ENCODE peak calls at places on chromosomes 13 and 19, in nine cellular contexts. T is CD8-positive, alpha-beta T cell; W is A549; Q is CD4-positive, alpha-beta memory T cell; K is small intestine; A is thoracic aorta; S is adipocyte; M is adrenal gland; B is heart left ventricle. E is an unnamed sample. For H3K9me3, the result is how much of the 10 kb centered on the place peaks cover.

GRCh38 chr13:95713651-95714050 is 36.7 kb downstream of the DNAJC3 start:
- DNase-seq in T (no peak), W (no peak), Q (no peak), K (no peak), A (no peak), S (no peak), M (no peak), B (no peak), E (no peak)

GRCh38 chr13:108363651-108364050 is 94.1 kb downstream of the TNFSF13B start:
- DNase-seq in T (no peak), W (no peak), Q (no peak), K (no peak), A (no peak), S (no peak), M (no peak), B (no peak), E (no peak)

GRCh38 chr19:18045307-18046013 is 37.5 kb downstream of the ARRDC2 start:
- DNase-seq in T (no peak), W (no peak), Q (no peak), K (no peak), A (no peak), S (no peak), M (no peak), B (no peak), E (no peak)

GRCh38 chr13:81639984-81640582 is 1299.2 kb upstream of the SPRY2 start:
- DNase-seq in T (no peak), W (peak), Q (no peak), K (peak), A (no peak), S (peak), M (no peak), B (no peak), E (no peak)

GRCh38 chr13:98650376-98651107 is 73.6 kb upstream of the STK24 start:
- DNase-seq in T (no peak), W (no peak), Q (no peak), K (peak), A (no peak), S (no peak), M (no peak), B (no peak), E (no peak)

GRCh38 chr13:109180905-109181425 is 551.6 kb downstream of the MYO16 start:
- DNase-seq in T (no peak), W (no peak), Q (no peak), K (no peak), A (no peak), S (peak), M (no peak), B (no peak), E (no peak)

GRCh38 chr13:67369895-67370660 is 139.9 kb upstream of the PCDH9 start:
- DNase-seq in T (no peak), W (no peak), Q (no peak), K (no peak), A (no peak), S (peak), M (no peak), B (no peak), E (no peak)

GRCh38 chr13:94825507-94825906 is 113.2 kb upstream of the SOX21 start:
- DNase-seq in T (no peak), W (no peak), Q (no peak), K (no peak), A (no peak), S (peak), M (peak), B (peak), E (no peak)

GRCh38 chr13:74005320-74006154 is 128.7 kb downstream of the KLF12 start:
- DNase-seq in T (no peak), W (no peak), Q (no peak), K (no peak), A (no peak), S (no peak), M (no peak), B (no peak), E (no peak)

GRCh38 chr13:94323746-94324408 is 155.6 kb downstream of the DCT start:
- DNase-seq in T (no peak), W (no peak), Q (peak), K (peak), A (no peak), S (no peak), M (no peak), B (no peak), E (no peak)

GRCh38 chr19:5690955-5691204 is 785 bp downstream of the RPL36 start:
- DNase-seq in T (no peak), W (no peak), Q (no peak), K (peak), A (no peak), S (no peak), M (no peak), B (no peak), E (no peak)

GRCh38 chr19:34733826-34734600 is at the start of gene ZNF181:
- DNase-seq in T (peak), W (peak), Q (peak), K (peak), A (peak), S (peak), M (peak), B (peak), E (peak)

GRCh38 chr13:59409651-59410200 is 754.0 kb downstream of the DIAPH3 start:
- DNase-seq in T (no peak), W (no peak), Q (no peak), K (no peak), A (no peak), S (no peak), M (no peak), B (no peak), E (no peak)

GRCh38 chr13:64928704-64929499 is 2301.2 kb downstream of the PCDH9 start:
- DNase-seq in T (no peak), W (peak), Q (no peak), K (no peak), A (no peak), S (peak), M (no peak), B (no peak), E (no peak)

GRCh38 chr19:35357867-35358573 is at the start of gene FFAR3:
- DNase-seq in T (no peak), W (no peak), Q (no peak), K (no peak), A (no peak), S (peak), M (no peak), B (no peak), E (no peak)

GRCh38 chr13:93079294-93079693 is 147.3 kb upstream of the GPC6 start:
- DNase-seq in T (no peak), W (no peak), Q (no peak), K (no peak), A (no peak), S (peak), M (no peak), B (no peak), E (no peak)

GRCh38 chr19:48991823-48992570 is 1.1 kb downstream of the GYS1 start:
- DNase-seq in T (no peak), W (peak), Q (no peak), K (peak), A (peak), S (peak), M (peak), B (peak), E (no peak)

GRCh38 chr13:79904581-79904980 is 423.6 kb downstream of the NDFIP2 start:
- DNase-seq in T (no peak), W (no peak), Q (no peak), K (no peak), A (no peak), S (no peak), M (no peak), B (no peak), E (no peak)

GRCh38 chr19:57262044-57262443 is 18.2 kb upstream of the ZNF460 start:
- DNase-seq in T (no peak), W (no peak), Q (no peak), K (no peak), A (no peak), S (no peak), M (no peak), B (no peak), E (no peak)

GRCh38 chr19:35468637-35469036 is 20.6 kb downstream of the FFAR2 start:
- DNase-seq in T (peak), W (peak), Q (peak), K (peak), A (no peak), S (peak), M (peak), B (peak), E (peak)

GRCh38 chr19:51354742-51355148 is 11.4 kb downstream of the ETFB start:
- DNase-seq in T (no peak), W (no peak), Q (peak), K (no peak), A (no peak), S (no peak), M (no peak), B (no peak), E (no peak)

GRCh38 chr13:48126944-48127814 is 32.3 kb upstream of the MED4 start:
- DNase-seq in T (peak), W (peak), Q (peak), K (peak), A (peak), S (peak), M (peak), B (peak), E (peak)

GRCh38 chr13:36108342-36108741 is 22.8 kb downstream of the DCLK1 start:
- DNase-seq in T (no peak), W (no peak), Q (no peak), K (no peak), A (no peak), S (no peak), M (no peak), B (no peak), E (no peak)

GRCh38 chr19:13212759-13213330 is 62.6 kb downstream of the IER2 start:
- DNase-seq in T (peak), W (peak), Q (peak), K (peak), A (no peak), S (peak), M (peak), B (peak), E (peak)

GRCh38 chr13:42333613-42334328 is 61.8 kb downstream of the AKAP11 start:
- DNase-seq in T (no peak), W (peak), Q (peak), K (peak), A (no peak), S (peak), M (no peak), B (no peak), E (no peak)

GRCh38 chr19:35013047-35013819 is 13.1 kb downstream of the GRAMD1A start:
- DNase-seq in T (peak), W (peak), Q (peak), K (peak), A (peak), S (peak), M (peak), B (peak), E (peak)

GRCh38 chr13:31629085-31629785 is 110.1 kb upstream of the RXFP2 start:
- DNase-seq in T (no peak), W (no peak), Q (no peak), K (no peak), A (no peak), S (peak), M (no peak), B (no peak), E (no peak)

GRCh38 chr13:42394361-42395065 is 122.6 kb downstream of the AKAP11 start:
- DNase-seq in T (no peak), W (no peak), Q (no peak), K (no peak), A (no peak), S (no peak), M (no peak), B (no peak), E (no peak)

GRCh38 chr13:40464349-40464748 is 202.1 kb downstream of the FOXO1 start:
- DNase-seq in T (no peak), W (no peak), Q (no peak), K (no peak), A (no peak), S (no peak), M (no peak), B (no peak), E (no peak)

GRCh38 chr19:3275068-3275582 is 50.7 kb downstream of the CELF5 start:
- DNase-seq in T (no peak), W (peak), Q (peak), K (no peak), A (no peak), S (peak), M (no peak), B (no peak), E (no peak)

GRCh38 chr19:12133069-12133468 is 7.1 kb downstream of the ZNF20 start:
- DNase-seq in T (no peak), W (no peak), Q (no peak), K (no peak), A (no peak), S (peak), M (no peak), B (no peak), E (no peak)

GRCh38 chr19:21571316-21571715 is 65.9 kb downstream of the ZNF429 start:
- DNase-seq in T (no peak), W (no peak), Q (no peak), K (no peak), A (no peak), S (no peak), M (no peak), B (no peak), E (no peak)

GRCh38 chr19:21569497-21569870 is 64.1 kb downstream of the ZNF429 start:
- DNase-seq in T (no peak), W (no peak), Q (no peak), K (no peak), A (no peak), S (no peak), M (peak), B (peak), E (no peak)

GRCh38 chr19:21574607-21575006 is 69.2 kb downstream of the ZNF429 start:
- DNase-seq in T (no peak), W (no peak), Q (no peak), K (no peak), A (no peak), S (no peak), M (no peak), B (no peak), E (no peak)

GRCh38 chr19:21566073-21566472 is 60.7 kb downstream of the ZNF429 start:
- DNase-seq in T (no peak), W (no peak), Q (no peak), K (no peak), A (no peak), S (no peak), M (no peak), B (no peak), E (no peak)

DNA sequence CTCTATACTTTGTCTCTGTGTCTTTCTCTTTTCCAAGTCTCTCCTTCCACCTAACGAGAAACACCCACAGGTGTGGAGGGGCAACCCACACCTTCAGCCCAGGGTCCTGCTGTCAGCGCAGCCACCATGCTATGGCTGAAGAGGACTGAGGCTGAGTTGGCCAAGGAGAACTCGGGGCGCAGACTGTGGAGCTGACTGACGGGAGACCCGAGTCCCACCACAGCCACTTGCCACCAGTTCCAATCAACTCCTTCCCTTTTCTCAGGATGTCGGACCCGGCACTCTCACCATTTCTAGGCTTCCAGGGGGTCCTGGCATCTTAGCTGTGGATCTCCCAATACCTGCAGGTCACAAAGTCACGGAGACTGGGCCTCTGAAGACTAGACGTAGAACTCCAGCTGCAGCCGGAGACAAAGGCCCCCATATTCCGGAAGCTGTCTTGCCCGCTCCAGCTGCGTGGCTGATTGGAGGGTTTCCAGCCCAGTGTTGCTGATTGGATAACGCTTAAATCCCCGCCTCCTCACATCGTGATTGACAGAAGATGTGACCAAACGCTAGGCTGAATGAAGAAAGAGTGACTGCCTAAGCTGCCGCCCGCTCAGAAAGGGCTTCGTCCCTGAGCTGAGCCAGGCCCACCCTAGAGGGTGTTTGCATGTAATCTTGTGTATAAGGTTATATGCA is 63.6 kb downstream of the ZNF429 start:
- DNase-seq in T (peak), W (no peak), Q (peak), K (peak), A (peak), S (peak), M (peak), B (peak), E (peak)
- H3K9me3 ChIP-seq in T (under half), W (under half), Q (under half), K (under half), A (under half), S (under half), M (under half), B (under half), E (under half)

DNA sequence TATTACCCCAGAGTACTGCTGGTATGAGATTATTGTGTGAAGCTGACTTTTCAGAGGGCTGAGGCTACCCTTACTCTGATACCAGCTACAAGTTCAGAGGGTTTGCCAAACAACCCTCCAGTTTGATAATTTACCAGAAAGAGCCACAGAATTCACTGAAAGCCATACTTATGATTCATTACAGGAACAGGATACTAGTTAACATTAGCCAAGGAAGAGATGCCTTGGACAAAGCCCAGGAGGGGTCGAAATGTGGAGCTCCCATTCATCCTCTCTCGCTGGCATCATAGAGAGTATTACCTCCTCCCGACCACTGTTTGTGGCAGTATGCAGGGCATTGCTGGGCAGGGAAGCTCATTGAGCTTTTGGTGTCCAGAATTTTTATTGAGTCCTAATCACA is 364.3 kb downstream of the KCNRG start:
- DNase-seq in T (no peak), W (no peak), Q (no peak), K (no peak), A (no peak), S (no peak), M (no peak), B (no peak), E (no peak)
- H3K9me3 ChIP-seq in T (under half), W (under half), Q (under half), K (under half), A (under half), S (under half), M (under half), B (under half), E (under half)

DNA sequence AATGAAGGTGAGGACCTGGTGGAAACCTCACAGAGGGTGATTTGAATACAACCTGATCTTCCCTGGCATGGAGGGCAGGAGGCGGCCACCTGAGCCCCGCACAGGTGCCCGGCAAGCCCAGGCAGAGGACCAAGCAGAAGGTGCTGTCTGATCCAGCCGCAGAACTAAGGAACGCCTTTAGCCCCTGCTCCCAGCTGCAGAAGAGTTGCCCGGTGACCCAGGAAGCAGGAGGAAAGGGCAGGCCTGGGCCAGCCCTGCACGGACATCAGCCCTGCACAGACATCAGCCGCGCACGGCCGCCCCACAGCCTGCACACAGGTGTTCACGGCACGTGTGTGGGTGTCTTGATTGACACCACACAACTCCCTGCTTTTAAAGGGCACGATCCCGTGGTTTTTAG is 43.1 kb downstream of the RASA3 start:
- DNase-seq in T (no peak), W (no peak), Q (no peak), K (no peak), A (no peak), S (no peak), M (no peak), B (peak), E (no peak)
- H3K9me3 ChIP-seq in T (under half), W (under half), Q (under half), K (under half), A (under half), S (under half), M (under half), B (under half), E (under half)

DNA sequence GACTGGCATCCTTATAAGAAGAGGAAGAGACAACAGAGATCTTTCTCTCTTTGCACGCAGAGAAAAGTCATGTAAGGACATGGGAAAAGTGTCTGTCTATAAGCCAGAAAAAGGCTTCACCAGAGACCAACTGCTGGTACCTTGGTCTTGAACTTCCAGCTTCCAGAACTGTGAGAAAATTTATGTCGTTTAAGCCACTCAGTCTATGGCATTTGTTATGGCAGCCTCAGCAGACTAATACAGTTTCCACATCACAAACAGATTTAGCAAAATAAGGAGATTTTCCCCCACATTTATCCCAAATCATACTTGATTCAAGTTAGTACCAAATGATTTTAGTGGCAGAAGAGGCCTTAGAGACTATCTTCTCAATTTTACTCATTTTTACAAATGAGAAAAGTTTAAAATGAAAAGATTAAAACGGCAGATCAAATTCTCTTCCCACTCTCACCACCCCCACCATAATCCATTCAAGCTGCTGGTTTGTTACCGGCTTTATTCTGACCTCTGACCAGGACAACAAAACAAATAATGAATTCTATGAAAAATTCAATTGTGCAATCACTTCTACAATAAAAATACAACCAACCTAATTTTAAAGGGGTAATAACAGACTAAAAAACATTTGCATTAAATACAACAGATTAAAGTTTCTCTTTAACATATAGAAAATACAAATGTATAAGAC is 316.3 kb downstream of the TBC1D4 start:
- DNase-seq in T (no peak), W (no peak), Q (no peak), K (no peak), A (no peak), S (peak), M (no peak), B (no peak), E (no peak)
- H3K9me3 ChIP-seq in T (under half), W (under half), Q (under half), K (under half), A (under half), S (under half), M (under half), B (under half), E (under half)

GRCh38 chr19:44277331-44277730 is 17.6 kb downstream of the ZNF233 start:
- DNase-seq in T (no peak), W (no peak), Q (no peak), K (no peak), A (no peak), S (no peak), M (no peak), B (no peak), E (no peak)
- H3K9me3 ChIP-seq in T (under half), W (half or more), Q (under half), K (under half), A (half or more), S (under half), M (under half), B (half or more), E (under half)

DNA sequence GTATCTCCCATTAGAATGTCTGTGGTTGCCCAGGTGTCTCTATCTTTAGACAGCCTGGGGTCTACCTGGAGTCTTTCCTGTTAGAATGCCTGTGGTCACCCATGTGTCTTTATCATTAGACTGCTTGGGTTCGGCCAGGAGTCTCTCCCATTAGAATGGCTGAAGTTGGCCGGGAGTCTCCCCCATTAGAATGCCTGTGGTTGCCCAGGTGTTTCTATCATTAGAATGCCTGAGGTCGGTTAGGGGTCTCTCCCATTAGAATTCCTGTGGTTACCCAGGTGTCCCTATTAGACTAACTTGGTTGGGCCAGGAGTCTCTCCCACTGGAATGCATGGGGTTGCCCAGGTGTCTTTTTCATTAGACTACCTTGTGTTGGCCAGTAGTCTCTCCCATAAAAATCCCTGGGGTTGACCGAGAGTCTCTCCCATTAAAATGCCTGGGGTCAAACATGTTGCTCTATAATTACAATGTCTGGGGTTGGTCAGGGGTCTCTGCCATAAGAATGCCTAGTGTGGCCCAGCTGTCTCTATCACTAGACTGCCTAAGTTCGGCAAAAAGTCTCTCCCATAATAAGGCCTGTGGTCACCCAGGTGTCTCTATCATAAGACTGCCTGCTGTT is 1448.7 kb downstream of the UQCRFS1 start:
- DNase-seq in T (no peak), W (no peak), Q (no peak), K (no peak), A (no peak), S (no peak), M (no peak), B (no peak), E (no peak)
- H3K9me3 ChIP-seq in T (under half), W (half or more), Q (under half), K (under half), A (half or more), S (under half), M (under half), B (half or more), E (under half)

GRCh38 chr19:50272263-50272897 is 56.8 kb downstream of the KCNC3 start:
- DNase-seq in T (no peak), W (no peak), Q (no peak), K (no peak), A (no peak), S (no peak), M (no peak), B (no peak), E (no peak)
- H3K9me3 ChIP-seq in T (under half), W (under half), Q (under half), K (under half), A (under half), S (under half), M (under half), B (under half), E (under half)